ENCODE peak calls at places on chromosomes 16 and 17, in nine cellular contexts. One of them, this sample, is unnamed.

GRCh38 chr17:77371117-77371887 is 230.5 kb downstream of the SEC14L1 start:
- DNase-seq in GM12878: no peak
- DNase-seq in suprapubic skin: peak; percentile 56
- DNase-seq in HCT116: no peak
- DNase-seq in A549: no peak
- DNase-seq in stomach: peak; percentile 73
- DNase-seq in breast epithelium: no peak
- DNase-seq in prostate gland: no peak
- DNase-seq in tibial nerve: no peak
- DNase-seq in this sample: no peak

GRCh38 chr16:11871193-11871592 is 19.9 kb upstream of the RSL1D1 start:
- DNase-seq in tibial nerve: no peak
- DNase-seq in breast epithelium: no peak
- DNase-seq in stomach: no peak
- DNase-seq in A549: peak; percentile 53
- DNase-seq in HCT116: no peak
- DNase-seq in GM12878: no peak
- DNase-seq in prostate gland: no peak
- DNase-seq in suprapubic skin: no peak
- DNase-seq in this sample: no peak

GRCh38 chr16:17213025-17213424 is 257.7 kb downstream of the XYLT1 start:
- DNase-seq in tibial nerve: no peak
- DNase-seq in stomach: no peak
- DNase-seq in A549: no peak
- DNase-seq in breast epithelium: no peak
- DNase-seq in suprapubic skin: no peak
- DNase-seq in GM12878: no peak
- DNase-seq in prostate gland: no peak
- DNase-seq in HCT116: no peak
- DNase-seq in this sample: no peak

GRCh38 chr16:79436885-79437284 is 163.7 kb downstream of the MAF start:
- DNase-seq in GM12878: no peak
- DNase-seq in tibial nerve: no peak
- DNase-seq in stomach: no peak
- DNase-seq in breast epithelium: no peak
- DNase-seq in A549: no peak
- DNase-seq in prostate gland: no peak
- DNase-seq in suprapubic skin: no peak
- DNase-seq in HCT116: no peak
- DNase-seq in this sample: no peak

GRCh38 chr17:59707971-59708425 is 544 bp downstream of the VMP1 start:
- DNase-seq in breast epithelium: no peak
- DNase-seq in GM12878: no peak
- DNase-seq in A549: no peak
- DNase-seq in suprapubic skin: no peak
- DNase-seq in prostate gland: no peak
- DNase-seq in HCT116: no peak
- DNase-seq in tibial nerve: no peak
- DNase-seq in stomach: no peak
- DNase-seq in this sample: no peak

GRCh38 chr16:78237856-78238255 is 138.4 kb downstream of the WWOX start:
- DNase-seq in HCT116: no peak
- DNase-seq in breast epithelium: no peak
- DNase-seq in suprapubic skin: no peak
- DNase-seq in GM12878: no peak
- DNase-seq in stomach: no peak
- DNase-seq in prostate gland: no peak
- DNase-seq in A549: no peak
- DNase-seq in tibial nerve: no peak
- DNase-seq in this sample: no peak

GRCh38 chr16:4803479-4804243 is 1.2 kb upstream of the ROGDI start:
- DNase-seq in stomach: no peak
- DNase-seq in breast epithelium: no peak
- DNase-seq in tibial nerve: no peak
- DNase-seq in GM12878: no peak
- DNase-seq in prostate gland: no peak
- DNase-seq in suprapubic skin: no peak
- DNase-seq in A549: no peak
- DNase-seq in HCT116: no peak
- DNase-seq in this sample: no peak

GRCh38 chr17:45326566-45326965 is 9.7 kb upstream of the MAP3K14 start:
- DNase-seq in tibial nerve: no peak
- DNase-seq in GM12878: no peak
- DNase-seq in stomach: peak; percentile 10
- DNase-seq in breast epithelium: no peak
- DNase-seq in A549: no peak
- DNase-seq in prostate gland: no peak
- DNase-seq in suprapubic skin: peak; percentile 20
- DNase-seq in HCT116: no peak
- DNase-seq in this sample: no peak

GRCh38 chr17:8192070-8192815 is 2.3 kb upstream of the BORCS6 start:
- DNase-seq in suprapubic skin: peak; percentile 91
- DNase-seq in tibial nerve: peak; percentile 78
- DNase-seq in stomach: peak; percentile 78
- DNase-seq in GM12878: peak; percentile 87
- DNase-seq in prostate gland: peak; percentile 68
- DNase-seq in A549: peak; percentile 97
- DNase-seq in breast epithelium: peak; percentile 85
- DNase-seq in HCT116: no peak
- DNase-seq in this sample: peak; percentile 72

GRCh38 chr17:38673714-38674012 is 1.1 kb downstream of the EPOP start:
- DNase-seq in suprapubic skin: no peak
- DNase-seq in prostate gland: no peak
- DNase-seq in A549: no peak
- DNase-seq in stomach: peak; percentile 27
- DNase-seq in breast epithelium: no peak
- DNase-seq in HCT116: no peak
- DNase-seq in tibial nerve: no peak
- DNase-seq in GM12878: no peak
- DNase-seq in this sample: peak; percentile 60

GRCh38 chr16:61814716-61815347 is 221.4 kb downstream of the CDH8 start:
- DNase-seq in tibial nerve: no peak
- DNase-seq in stomach: no peak
- DNase-seq in GM12878: no peak
- DNase-seq in A549: no peak
- DNase-seq in HCT116: no peak
- DNase-seq in prostate gland: no peak
- DNase-seq in suprapubic skin: no peak
- DNase-seq in breast epithelium: no peak
- DNase-seq in this sample: no peak

GRCh38 chr16:27870116-27870798 is 193.3 kb downstream of the GSG1L start:
- DNase-seq in tibial nerve: no peak
- DNase-seq in GM12878: no peak
- DNase-seq in HCT116: no peak
- DNase-seq in breast epithelium: no peak
- DNase-seq in A549: no peak
- DNase-seq in suprapubic skin: no peak
- DNase-seq in stomach: no peak
- DNase-seq in prostate gland: no peak
- DNase-seq in this sample: no peak

GRCh38 chr16:72588554-72588953 is 416.6 kb upstream of the PMFBP1 start:
- DNase-seq in breast epithelium: no peak
- DNase-seq in GM12878: no peak
- DNase-seq in HCT116: no peak
- DNase-seq in suprapubic skin: no peak
- DNase-seq in A549: no peak
- DNase-seq in tibial nerve: no peak
- DNase-seq in prostate gland: no peak
- DNase-seq in stomach: no peak
- DNase-seq in this sample: no peak

GRCh38 chr17:7323731-7324437 is 5.3 kb downstream of the NEURL4 start:
- DNase-seq in GM12878: no peak
- DNase-seq in stomach: peak; percentile 67
- DNase-seq in prostate gland: peak; percentile 43
- DNase-seq in HCT116: no peak
- DNase-seq in breast epithelium: no peak
- DNase-seq in A549: peak; percentile 53
- DNase-seq in suprapubic skin: peak; percentile 68
- DNase-seq in tibial nerve: no peak
- DNase-seq in this sample: no peak

GRCh38 chr16:12086861-12087260 is 110.3 kb downstream of the SNX29 start:
- DNase-seq in stomach: no peak
- DNase-seq in breast epithelium: no peak
- DNase-seq in GM12878: no peak
- DNase-seq in suprapubic skin: no peak
- DNase-seq in HCT116: no peak
- DNase-seq in prostate gland: no peak
- DNase-seq in A549: no peak
- DNase-seq in tibial nerve: no peak
- DNase-seq in this sample: no peak

GRCh38 chr16:337437-337836 is 15.1 kb downstream of the AXIN1 start:
- DNase-seq in GM12878: no peak
- DNase-seq in stomach: no peak
- DNase-seq in HCT116: no peak
- DNase-seq in prostate gland: no peak
- DNase-seq in tibial nerve: no peak
- DNase-seq in breast epithelium: no peak
- DNase-seq in A549: no peak
- DNase-seq in suprapubic skin: no peak
- DNase-seq in this sample: no peak

GRCh38 chr17:20266806-20267458 is 200.4 kb downstream of the LGALS9B start:
- DNase-seq in A549: no peak
- DNase-seq in tibial nerve: no peak
- DNase-seq in stomach: no peak
- DNase-seq in suprapubic skin: no peak
- DNase-seq in HCT116: no peak
- DNase-seq in breast epithelium: no peak
- DNase-seq in GM12878: no peak
- DNase-seq in prostate gland: no peak
- DNase-seq in this sample: no peak

GRCh38 chr17:77287432-77288068 is 146.8 kb downstream of the SEC14L1 start:
- DNase-seq in tibial nerve: no peak
- DNase-seq in A549: peak; percentile 95
- DNase-seq in breast epithelium: peak; percentile 87
- DNase-seq in prostate gland: peak; percentile 87
- DNase-seq in GM12878: no peak
- DNase-seq in HCT116: peak; percentile 92
- DNase-seq in stomach: peak; percentile 83
- DNase-seq in suprapubic skin: no peak
- DNase-seq in this sample: no peak

GRCh38 chr17:4986951-4987766 is at the start of gene CAMTA2:
- DNase-seq in tibial nerve: peak; percentile 89
- DNase-seq in HCT116: peak; percentile 52
- DNase-seq in GM12878: no peak
- DNase-seq in prostate gland: peak; percentile 84
- DNase-seq in stomach: peak; percentile 91
- DNase-seq in breast epithelium: peak; percentile 80
- DNase-seq in A549: peak; percentile 87
- DNase-seq in suprapubic skin: peak; percentile 94
- DNase-seq in this sample: peak; percentile 90
- TF ChIP-seq POLR2A in tibial nerve: peak; percentile 56
- TF ChIP-seq POLR2A in HCT116: peak; percentile 82
- TF ChIP-seq POLR2A in GM12878: peak; percentile 89
- TF ChIP-seq POLR2A in prostate gland: peak; percentile 70
- TF ChIP-seq POLR2A in stomach: peak; percentile 71
- TF ChIP-seq POLR2A in breast epithelium: peak; percentile 73
- TF ChIP-seq POLR2A in A549: peak; percentile 54
- TF ChIP-seq POLR2A in suprapubic skin: peak; percentile 70
- TF ChIP-seq POLR2A in this sample: peak; percentile 72

DNA sequence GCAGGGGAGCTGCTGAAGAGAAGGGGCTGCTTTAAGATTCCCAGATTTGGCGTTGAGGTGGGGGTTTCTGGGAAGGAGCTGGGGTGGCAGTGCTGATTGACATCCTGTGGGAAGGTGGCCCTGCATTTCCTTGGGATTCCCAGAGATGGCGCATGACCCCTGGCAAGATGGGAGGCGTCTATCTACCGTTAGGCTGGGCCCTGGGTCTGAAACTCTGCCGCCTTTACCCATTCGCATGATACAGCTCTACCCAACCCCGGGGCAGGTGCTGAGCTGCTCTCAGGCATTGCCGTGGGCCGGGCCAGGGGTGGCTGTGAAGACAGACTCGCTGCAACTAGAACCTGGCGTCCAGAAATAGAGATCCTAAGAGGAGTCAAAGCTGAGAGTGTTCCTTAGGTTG is 9.9 kb upstream of the MVD start:
- DNase-seq in GM12878: no peak
- DNase-seq in breast epithelium: no peak
- DNase-seq in HCT116: peak; percentile 39
- DNase-seq in suprapubic skin: no peak
- DNase-seq in prostate gland: no peak
- DNase-seq in tibial nerve: no peak
- DNase-seq in A549: peak; percentile 42
- DNase-seq in stomach: no peak
- DNase-seq in this sample: no peak
- TF ChIP-seq CTCF in GM12878: peak; percentile 15
- TF ChIP-seq CTCF in breast epithelium: no peak
- TF ChIP-seq CTCF in HCT116: no peak
- TF ChIP-seq CTCF in suprapubic skin: no peak
- TF ChIP-seq CTCF in prostate gland: no peak
- TF ChIP-seq CTCF in tibial nerve: no peak
- TF ChIP-seq CTCF in A549: peak; percentile 18
- TF ChIP-seq CTCF in stomach: no peak
- TF ChIP-seq CTCF in this sample: no peak

GRCh38 chr17:47831934-47832327 is 461 bp downstream of the LRRC46 start:
- DNase-seq in tibial nerve: no peak
- DNase-seq in breast epithelium: no peak
- DNase-seq in GM12878: no peak
- DNase-seq in A549: no peak
- DNase-seq in stomach: no peak
- DNase-seq in HCT116: no peak
- DNase-seq in prostate gland: no peak
- DNase-seq in suprapubic skin: no peak
- DNase-seq in this sample: no peak

GRCh38 chr17:47830396-47830907 is 889 bp downstream of the MRPL10 start:
- DNase-seq in breast epithelium: no peak
- DNase-seq in stomach: no peak
- DNase-seq in A549: no peak
- DNase-seq in tibial nerve: no peak
- DNase-seq in prostate gland: no peak
- DNase-seq in suprapubic skin: no peak
- DNase-seq in HCT116: no peak
- DNase-seq in GM12878: no peak
- DNase-seq in this sample: no peak

GRCh38 chr17:47834756-47835155 is 3.3 kb downstream of the LRRC46 start:
- DNase-seq in A549: no peak
- DNase-seq in tibial nerve: no peak
- DNase-seq in breast epithelium: no peak
- DNase-seq in GM12878: no peak
- DNase-seq in stomach: no peak
- DNase-seq in prostate gland: no peak
- DNase-seq in HCT116: no peak
- DNase-seq in suprapubic skin: no peak
- DNase-seq in this sample: no peak

GRCh38 chr17:47829870-47830269 is 1.5 kb downstream of the MRPL10 start:
- DNase-seq in HCT116: no peak
- DNase-seq in prostate gland: no peak
- DNase-seq in tibial nerve: no peak
- DNase-seq in stomach: no peak
- DNase-seq in A549: no peak
- DNase-seq in breast epithelium: no peak
- DNase-seq in GM12878: no peak
- DNase-seq in suprapubic skin: no peak
- DNase-seq in this sample: no peak

GRCh38 chr17:47830991-47831933 is at the start of the genes LRRC46 and MRPL10:
- DNase-seq in suprapubic skin: peak; percentile 94
- DNase-seq in A549: peak; percentile 94
- DNase-seq in HCT116: peak; percentile 86
- DNase-seq in prostate gland: peak; percentile 91
- DNase-seq in GM12878: peak; percentile 66
- DNase-seq in tibial nerve: peak; percentile 74
- DNase-seq in breast epithelium: peak; percentile 88
- DNase-seq in stomach: peak; percentile 95
- DNase-seq in this sample: peak; percentile 95
- H3K4me1 ChIP-seq in suprapubic skin: peaks cover 25% of the 10 kb centered on the region
- H3K4me1 ChIP-seq in A549: peaks cover 16% of the 10 kb centered on the region
- H3K4me1 ChIP-seq in HCT116: peaks cover 14% of the 10 kb centered on the region
- H3K4me1 ChIP-seq in prostate gland: peaks cover 12% of the 10 kb centered on the region
- H3K4me1 ChIP-seq in GM12878: peaks cover 9% of the 10 kb centered on the region
- H3K4me1 ChIP-seq in tibial nerve: peaks cover 14% of the 10 kb centered on the region
- H3K4me1 ChIP-seq in breast epithelium: peaks cover 6% of the 10 kb centered on the region
- H3K4me1 ChIP-seq in stomach: peaks cover 32% of the 10 kb centered on the region
- H3K4me1 ChIP-seq in this sample: peaks cover 4% of the 10 kb centered on the region

GRCh38 chr16:30183236-30183960 is at the start of gene CORO1A:
- DNase-seq in prostate gland: peak; percentile 77
- DNase-seq in A549: peak; percentile 85
- DNase-seq in HCT116: no peak
- DNase-seq in breast epithelium: peak; percentile 65
- DNase-seq in suprapubic skin: peak; percentile 87
- DNase-seq in GM12878: peak; percentile 32
- DNase-seq in tibial nerve: peak; percentile 77
- DNase-seq in stomach: peak; percentile 86
- DNase-seq in this sample: peak; percentile 79
- TF ChIP-seq POLR2A in prostate gland: peak; percentile 30
- TF ChIP-seq POLR2A in A549: peak; percentile 52
- TF ChIP-seq POLR2A in HCT116: peak; percentile 34
- TF ChIP-seq POLR2A in breast epithelium: no peak
- TF ChIP-seq POLR2A in suprapubic skin: peak; percentile 15
- TF ChIP-seq POLR2A in GM12878: peak; percentile 62
- TF ChIP-seq POLR2A in tibial nerve: no peak
- TF ChIP-seq POLR2A in stomach: no peak
- TF ChIP-seq POLR2A in this sample: peak; percentile 29